ENCODE peak calls at places on chromosomes 12 and 14, in nine cellular contexts. N, X, R, Y, K, A, I, T and Z are unnamed samples.

GRCh38 chr12:26704684-26705475 is 128.1 kb downstream of the ITPR2 start:
- DNase-seq in N (peak), A (no peak), T (peak), K (no peak), Y (no peak), R (peak), I (peak), X (no peak), Z (peak)

GRCh38 chr12:12685305-12685704 is 10.7 kb downstream of the GPR19 start:
- DNase-seq in Y (no peak), K (no peak), N (no peak), A (no peak), X (no peak), T (no peak), I (no peak), R (no peak), Z (no peak)

GRCh38 chr12:752673-753400 is 458 bp downstream of the WNK1 start:
- DNase-seq in T (peak), R (peak), K (peak), N (peak), Y (peak), I (peak), A (peak), X (no peak), Z (peak)

GRCh38 chr14:20760950-20761349 is 7.3 kb upstream of the EDDM3B start:
- DNase-seq in N (no peak), I (no peak), T (no peak), Y (no peak), K (no peak), X (no peak), A (no peak), R (no peak), Z (no peak)

GRCh38 chr12:41681898-41682297 is 462.8 kb downstream of the GXYLT1 start:
- DNase-seq in A (no peak), X (no peak), N (no peak), K (no peak), T (no peak), R (no peak), I (no peak), Y (no peak), Z (no peak)

GRCh38 chr12:66822961-66823360 is 144.1 kb upstream of the GRIP1 start:
- DNase-seq in R (no peak), K (no peak), X (no peak), A (no peak), N (no peak), T (no peak), Y (no peak), I (no peak), Z (no peak)

GRCh38 chr12:6452245-6452731 is 446 bp downstream of the TAPBPL start:
- DNase-seq in T (no peak), R (peak), I (no peak), Y (no peak), A (no peak), N (peak), X (no peak), K (no peak), Z (no peak)

GRCh38 chr12:49609875-49610154 is 4.4 kb upstream of the FAM186B start:
- DNase-seq in A (no peak), T (peak), N (no peak), K (no peak), I (peak), Y (no peak), R (peak), X (no peak), Z (peak)

GRCh38 chr14:103733651-103734050 is 18.0 kb downstream of the ZFYVE21 start:
- DNase-seq in Y (no peak), K (no peak), R (no peak), N (no peak), I (no peak), T (no peak), X (no peak), A (no peak), Z (no peak)

GRCh38 chr14:105517096-105517495 is 9.3 kb upstream of the TMEM121 start:
- DNase-seq in X (no peak), K (no peak), N (no peak), R (no peak), I (no peak), T (no peak), Y (no peak), A (no peak), Z (no peak)

GRCh38 chr12:53190108-53190729 is 9.5 kb upstream of the CSAD start:
- DNase-seq in T (peak), X (no peak), N (peak), Y (no peak), K (no peak), R (peak), A (no peak), I (peak), Z (peak)

GRCh38 chr14:100376751-100377171 is 53.6 kb downstream of the SLC25A47 start:
- DNase-seq in K (no peak), A (no peak), Y (no peak), X (no peak), N (peak), T (no peak), I (peak), R (peak), Z (no peak)

GRCh38 chr14:104086210-104086660 is 735 bp downstream of the ASPG start:
- DNase-seq in K (no peak), R (no peak), Y (no peak), T (no peak), A (no peak), X (no peak), I (no peak), N (no peak), Z (no peak)

GRCh38 chr12:117926391-117926899 is 42.3 kb downstream of the KSR2 start:
- DNase-seq in R (no peak), T (no peak), K (no peak), I (no peak), N (no peak), A (no peak), Y (no peak), X (no peak), Z (no peak)

GRCh38 chr14:54882521-54882920 is 20.1 kb downstream of the GCH1 start:
- DNase-seq in N (peak), I (no peak), A (no peak), Y (no peak), R (no peak), X (no peak), T (no peak), K (no peak), Z (peak)

GRCh38 chr14:86296173-86296572 is 766.2 kb downstream of the FLRT2 start:
- DNase-seq in N (peak), A (no peak), I (peak), X (peak), T (peak), K (peak), R (no peak), Y (no peak), Z (peak)

GRCh38 chr12:58757422-58757821 is 162.9 kb downstream of the LRIG3 start:
- DNase-seq in I (peak), T (peak), X (peak), A (no peak), N (peak), K (peak), Y (no peak), R (peak), Z (peak)

GRCh38 chr12:7915911-7916403 is 20.0 kb downstream of the SLC2A3 start:
- DNase-seq in X (no peak), N (no peak), A (no peak), T (no peak), K (no peak), Y (no peak), I (no peak), R (no peak), Z (no peak)

GRCh38 chr14:79320561-79320960 is 890.7 kb downstream of the DIO2 start:
- DNase-seq in A (no peak), R (no peak), Y (no peak), K (no peak), T (no peak), N (no peak), I (no peak), X (no peak), Z (no peak)